ENCODE peak calls at places on chromosomes 4 and X, in eight cellular contexts. G is endothelial cell, U is GM13977, L is hippocampal formation, M is MM.1S, R is right cardiac atrium, J is amniotic stem cell, Q is ELR. C is an unnamed sample.

GRCh38 chr4:31674313-31674947 is 954.3 kb downstream of the PCDH7 start:
- DNase-seq in G (peak), U (peak), L (no peak), M (no peak), R (no peak), J (no peak), Q (peak), C (no peak)

GRCh38 chr4:73213917-73214663 is 44.5 kb downstream of the ANKRD17 start:
- DNase-seq in G (no peak), U (no peak), L (no peak), M (no peak), R (no peak), J (no peak), Q (peak), C (no peak)

GRCh38 chr4:110198472-110199419 is at the start of gene ELOVL6:
- DNase-seq in G (peak), U (peak), L (peak), M (peak), R (peak), J (peak), Q (peak), C (peak)

GRCh38 chr4:23337292-23337691 is 552.6 kb downstream of the PPARGC1A start:
- DNase-seq in G (no peak), U (no peak), L (no peak), M (peak), R (no peak), J (no peak), Q (no peak), C (no peak)

GRCh38 chr4:84879651-84880200 is 86.8 kb downstream of the WDFY3 start:
- DNase-seq in G (no peak), U (no peak), L (no peak), M (no peak), R (no peak), J (no peak), Q (peak), C (no peak)

GRCh38 chrX:35076061-35076460 is 133.5 kb downstream of the FAM47B start:
- DNase-seq in G (no peak), U (no peak), L (no peak), M (no peak), R (no peak), J (no peak), Q (no peak), C (no peak)

GRCh38 chr4:5511791-5512190 is 196.6 kb downstream of the EVC2 start:
- DNase-seq in G (no peak), U (no peak), L (no peak), M (no peak), R (no peak), J (no peak), Q (peak), C (no peak)

GRCh38 chr4:48268956-48269860 is at the start of gene TEC:
- DNase-seq in G (peak), U (peak), L (no peak), M (peak), R (peak), J (no peak), Q (peak), C (no peak)

GRCh38 chrX:134679226-134679625 is 21.0 kb upstream of the PLAC1 start:
- DNase-seq in G (no peak), U (no peak), L (no peak), M (no peak), R (no peak), J (no peak), Q (no peak), C (no peak)

GRCh38 chr4:38424171-38424871 is 239.7 kb upstream of the KLF3 start:
- DNase-seq in G (peak), U (no peak), L (no peak), M (no peak), R (peak), J (no peak), Q (no peak), C (no peak)

GRCh38 chr4:56870927-56871326 is 36.8 kb upstream of the REST start:
- DNase-seq in G (no peak), U (no peak), L (no peak), M (no peak), R (no peak), J (peak), Q (no peak), C (no peak)

GRCh38 chrX:138886769-138887168 is 175.3 kb upstream of the FGF13 start:
- DNase-seq in G (no peak), U (no peak), L (no peak), M (no peak), R (no peak), J (no peak), Q (no peak), C (no peak)

GRCh38 chrX:133961046-133961445 is 24.3 kb downstream of the GPC3 start:
- DNase-seq in G (no peak), U (no peak), L (no peak), M (no peak), R (no peak), J (no peak), Q (no peak), C (no peak)

C was measured in brain pericyte.